ENCODE peak calls at places on chromosomes 7 and 10, in five cellular contexts. T is HT-29; H is spleen; N is dermis blood vessel endothelial cell; I is activated CD4-positive, alpha-beta T cell treated with anti-CD3 and anti-CD28 coated beads, Interleukin-2, amount 10 ng/mL, durations not matched to agents 7 days and 5 days. Z is an unnamed sample.

GRCh38 chr7:105106473-105106872 is 92.5 kb downstream of the KMT2E start:
- DNase-seq in H (no peak), N (no peak), T (no peak), I (no peak), Z (no peak)

GRCh38 chr10:50740351-50740688 is 584 bp downstream of the ASAH2B start:
- DNase-seq in H (peak), T (no peak), N (peak), I (peak), Z (no peak)

GRCh38 chr10:63286340-63286739 is 153.2 kb downstream of the NRBF2 start:
- DNase-seq in T (no peak), H (no peak), I (no peak), N (no peak), Z (no peak)

GRCh38 chr7:85041599-85042216 is 145.1 kb downstream of the SEMA3D start:
- DNase-seq in I (peak), T (peak), H (peak), N (peak), Z (peak)

GRCh38 chr10:132861116-132861691 is 75.3 kb upstream of the NKX6-2 start:
- DNase-seq in H (peak), N (no peak), I (no peak), T (no peak), Z (no peak)

GRCh38 chr10:12777840-12778585 is 223.5 kb downstream of the CCDC3 start:
- DNase-seq in N (no peak), T (no peak), I (no peak), H (no peak), Z (no peak)

GRCh38 chr7:2719007-2719406 is 31.0 kb downstream of the AMZ1 start:
- DNase-seq in N (peak), H (peak), T (peak), I (peak), Z (no peak)

GRCh38 chr10:5199398-5199797 is 2.8 kb downstream of the AKR1C4 start:
- DNase-seq in N (no peak), I (no peak), H (no peak), T (no peak), Z (no peak)

Z was measured in mucosa of gallbladder.